ENCODE peak calls at places on chromosomes 16 and 17, in five cellular contexts. L is heart left ventricle, Q is WERI-Rb-1, I is aorta, M is neuronal stem cell. X is an unnamed sample. For H3K9me3, the result is how much of the 10 kb centered on the place peaks cover.

GRCh38 chr17:31508310-31509094 is 117.0 kb downstream of the RAB11FIP4 start:
- DNase-seq in L (no peak), Q (peak), I (peak), M (no peak), X (no peak)

GRCh38 chr17:3712811-3713463 is 10.8 kb upstream of the HASPIN start:
- DNase-seq in L (no peak), Q (no peak), I (no peak), M (no peak), X (no peak)

GRCh38 chr16:50529334-50529733 is 18.9 kb upstream of the NKD1 start:
- DNase-seq in L (no peak), Q (no peak), I (no peak), M (no peak), X (no peak)

GRCh38 chr16:79278506-79278905 is 322.0 kb downstream of the MAF start:
- DNase-seq in L (no peak), Q (no peak), I (no peak), M (no peak), X (no peak)

GRCh38 chr17:17467720-17468119 is 9.1 kb upstream of the MED9 start:
- DNase-seq in L (no peak), Q (peak), I (no peak), M (no peak), X (no peak)

GRCh38 chr16:31695667-31696066 is 168.0 kb downstream of the AHSP start:
- DNase-seq in L (no peak), Q (no peak), I (no peak), M (no peak), X (no peak)

GRCh38 chr16:70735141-70735979 is 49.5 kb upstream of the MTSS2 start:
- DNase-seq in L (no peak), Q (no peak), I (no peak), M (no peak), X (no peak)

GRCh38 chr17:77944390-77945222 is 13.9 kb upstream of the TNRC6C start:
- DNase-seq in L (no peak), Q (no peak), I (no peak), M (no peak), X (no peak)

GRCh38 chr16:1677339-1677738 is 740 bp upstream of the JPT2 start:
- DNase-seq in L (no peak), Q (no peak), I (no peak), M (no peak), X (no peak)

GRCh38 chr17:48236681-48237134 is 129.1 kb downstream of the SNX11 start:
- DNase-seq in L (peak), Q (no peak), I (no peak), M (no peak), X (no peak)

GRCh38 chr17:57555636-57556175 is 189.4 kb downstream of the CCDC182 start:
- DNase-seq in L (no peak), Q (no peak), I (no peak), M (no peak), X (no peak)

DNA sequence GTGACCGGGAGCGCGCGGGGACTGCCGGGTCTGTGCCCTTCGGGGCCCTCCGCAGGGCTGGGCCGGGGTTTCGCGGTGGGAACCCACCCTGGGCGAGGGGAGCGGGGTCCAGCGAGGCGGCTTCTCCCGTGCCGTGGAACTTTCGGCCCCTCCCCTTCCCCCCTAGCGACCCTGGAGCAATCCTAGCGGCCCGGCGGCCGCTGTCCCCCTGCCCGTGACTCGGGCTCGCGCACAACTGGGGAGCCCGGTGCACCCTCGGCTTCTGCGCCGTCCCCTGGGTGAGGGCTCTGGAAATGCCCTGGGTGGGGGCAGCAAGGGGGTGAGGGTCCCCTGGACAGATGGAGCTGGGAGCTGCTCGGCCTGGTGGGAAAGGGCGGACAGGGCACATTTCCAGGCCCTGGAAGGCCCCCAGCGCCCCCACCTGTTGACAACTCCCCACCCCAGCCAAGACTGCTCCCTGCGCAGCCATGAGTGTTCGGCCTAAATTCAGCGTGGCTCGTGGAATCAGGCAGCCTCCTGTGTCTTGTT is 562 bp downstream of the UTS2R start:
- DNase-seq in L (no peak), Q (no peak), I (peak), M (no peak), X (no peak)
- H3K4me3 ChIP-seq in L (peak), Q (peak), I (no peak), M (no peak), X (no peak)

DNA sequence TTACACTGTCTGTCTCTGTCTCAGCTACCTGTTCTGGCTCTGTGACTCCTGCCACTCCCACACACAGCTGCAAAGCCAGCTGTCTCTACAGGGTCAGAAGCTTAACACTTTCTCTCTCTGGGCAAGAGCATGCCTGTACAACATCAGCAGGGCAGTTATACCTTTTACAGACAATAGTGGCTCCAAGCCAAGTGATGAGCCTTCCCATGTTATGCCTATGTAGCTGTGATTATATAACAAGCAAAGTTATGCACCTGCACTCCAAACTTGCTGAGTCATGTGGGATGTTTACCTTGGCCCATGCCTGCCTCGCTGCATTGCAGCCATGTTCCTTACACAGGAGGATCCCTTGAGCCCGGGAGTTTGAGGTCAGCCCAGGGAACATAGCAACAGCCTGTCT is 31.8 kb upstream of the APPBP2 start:
- DNase-seq in L (no peak), Q (no peak), I (no peak), M (no peak), X (no peak)
- H3K9me3 ChIP-seq in L (under half), Q (under half), I (under half), M (under half), X (under half)

DNA sequence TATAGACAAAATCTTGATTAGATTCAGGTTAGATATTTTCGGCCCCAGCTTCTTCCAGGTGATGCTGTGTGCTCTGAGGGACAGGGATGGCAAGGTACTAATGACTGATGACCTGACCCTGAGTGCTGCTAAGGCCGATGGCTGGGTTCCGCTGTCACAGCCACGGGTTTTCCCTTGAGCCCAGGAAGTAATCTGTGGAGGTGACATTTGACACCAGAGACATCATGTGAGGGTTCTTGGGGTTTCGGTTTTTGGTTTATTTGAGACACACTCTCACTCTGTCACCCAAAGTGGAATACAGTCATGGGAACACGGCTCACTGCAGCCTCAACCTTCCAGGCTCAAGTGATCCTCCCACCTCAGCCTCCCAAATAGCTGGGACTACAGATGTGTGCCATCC is 9.8 kb downstream of the OTOP3 start:
- DNase-seq in L (no peak), Q (no peak), I (no peak), M (no peak), X (no peak)
- H3K4me3 ChIP-seq in L (no peak), Q (no peak), I (no peak), M (no peak), X (no peak)

GRCh38 chr17:79509008-79509407 is 101.8 kb downstream of the RBFOX3 start:
- DNase-seq in L (no peak), Q (no peak), I (no peak), M (no peak), X (no peak)
- H3K9me3 ChIP-seq in L (under half), Q (under half), I (under half), M (under half), X (under half)